ENCODE peak calls at places on chromosomes 12 and 14, in ten cellular contexts. N, A, Z, T, C, W, X, O, H and U are unnamed samples.

GRCh38 chr12:125403145-125403789 is 338.0 kb downstream of the AACS start:
- DNase-seq in T (no peak), N (peak; percentile 55), W (peak; percentile 44), H (no peak), A (no peak), X (no peak), Z (no peak), O (no peak), C (no peak), U (no peak)

GRCh38 chr12:55933158-55933798 is 2.3 kb downstream of the DGKA start:
- DNase-seq in C (no peak), X (peak; percentile 71), T (peak; percentile 35), A (no peak), N (peak; percentile 53), H (peak; percentile 87), O (no peak), Z (no peak), W (peak; percentile 22), U (no peak)

GRCh38 chr12:121214855-121215745 is 5.2 kb downstream of the P2RX4 start:
- DNase-seq in X (no peak), C (no peak), W (peak; percentile 75), O (no peak), T (peak; percentile 59), N (peak; percentile 91), Z (peak; percentile 77), H (no peak), A (no peak), U (peak; percentile 75)

GRCh38 chr12:112927475-112927874 is 10.8 kb upstream of the OAS3 start:
- DNase-seq in O (no peak), H (no peak), W (no peak), C (no peak), T (no peak), X (no peak), A (no peak), Z (no peak), N (no peak), U (no peak)

GRCh38 chr14:91227183-91227628 is 17.3 kb downstream of the GPR68 start:
- DNase-seq in N (no peak), A (no peak), T (no peak), O (no peak), C (no peak), W (no peak), H (no peak), Z (no peak), X (no peak), U (no peak)

GRCh38 chr14:23727566-23728335 is 91.6 kb downstream of the DHRS2 start:
- DNase-seq in H (no peak), T (no peak), N (peak; percentile 66), X (no peak), W (peak; percentile 56), O (no peak), A (no peak), C (no peak), Z (peak; percentile 30), U (peak; percentile 43)

GRCh38 chr14:69242311-69243224 is 17.4 kb upstream of the GALNT16 start:
- DNase-seq in O (peak; percentile 77), H (no peak), C (no peak), N (peak; percentile 69), A (no peak), W (peak; percentile 39), T (peak; percentile 69), X (peak; percentile 50), Z (peak; percentile 77), U (peak; percentile 63)

GRCh38 chr12:196436-196835 is 17.5 kb downstream of the SLC6A12 start:
- DNase-seq in Z (no peak), T (no peak), O (no peak), H (no peak), X (no peak), C (no peak), A (peak; percentile 42), N (no peak), W (no peak), U (no peak)

GRCh38 chr12:28212182-28212581 is 21.9 kb downstream of the CCDC91 start:
- DNase-seq in N (no peak), A (no peak), Z (no peak), X (no peak), O (no peak), W (no peak), T (no peak), C (no peak), H (no peak), U (no peak)

GRCh38 chr12:28217805-28218204 is 27.5 kb downstream of the CCDC91 start:
- DNase-seq in W (no peak), O (no peak), T (no peak), C (no peak), X (no peak), A (no peak), N (no peak), Z (no peak), H (no peak), U (no peak)

GRCh38 chr12:28218875-28219274 is 28.6 kb downstream of the CCDC91 start:
- DNase-seq in Z (no peak), T (no peak), O (no peak), H (no peak), N (no peak), C (no peak), X (no peak), W (no peak), A (no peak), U (no peak)

GRCh38 chr12:28216016-28216415 is 25.8 kb downstream of the CCDC91 start:
- DNase-seq in O (no peak), H (no peak), T (no peak), X (no peak), Z (no peak), W (no peak), N (no peak), A (no peak), C (no peak), U (no peak)

GRCh38 chr12:28215021-28215420 is 24.8 kb downstream of the CCDC91 start:
- DNase-seq in O (no peak), N (no peak), W (no peak), C (no peak), T (no peak), A (no peak), H (no peak), Z (no peak), X (no peak), U (no peak)
- TF ChIP-seq POLR2A in O (no peak), N (no peak), W (no peak), C (no peak), T (no peak), A (no peak), H (no peak), Z (no peak), X (no peak), U (no peak)

DNA sequence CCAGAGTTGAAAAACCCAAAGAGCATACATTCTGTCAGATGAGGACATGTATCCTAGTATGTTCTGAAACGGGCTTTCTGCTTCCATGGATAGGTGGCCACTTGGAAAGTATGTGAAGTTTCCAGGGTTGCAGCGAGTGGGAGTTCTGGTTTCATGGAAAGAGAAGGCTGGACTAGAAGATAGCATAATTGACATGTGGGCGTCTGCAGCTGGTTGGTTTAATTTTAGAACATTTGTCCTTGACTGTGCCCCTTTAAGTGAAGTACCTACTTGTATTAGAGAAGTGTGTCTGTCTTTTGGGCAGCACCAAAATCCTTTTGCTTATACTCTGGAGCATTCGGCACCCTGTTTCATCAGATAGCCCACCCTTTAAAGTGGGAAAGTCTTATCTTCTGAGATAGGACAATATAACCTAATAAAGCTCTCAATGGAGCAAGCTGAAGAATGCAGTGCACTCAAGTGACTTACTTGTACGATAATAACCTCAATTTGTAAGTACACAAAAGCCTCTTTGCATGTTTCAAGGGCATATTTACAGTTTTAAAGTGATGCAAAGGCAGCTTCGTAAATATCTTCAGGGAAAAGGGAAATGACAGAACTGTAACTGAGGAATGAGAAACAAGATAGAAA is 35.2 kb downstream of the NTN4 start:
- DNase-seq in A (no peak), N (no peak), C (no peak), Z (no peak), O (no peak), W (no peak), X (no peak), H (no peak), T (no peak), U (no peak)
- H3K4me3 ChIP-seq in A (peak overlapping the region; percentile 39), N (no peak overlapping the region), C (no peak overlapping the region), Z (no peak overlapping the region), O (no peak overlapping the region), W (no peak overlapping the region), X (no peak overlapping the region), H (no peak overlapping the region), T (no peak overlapping the region), U (no peak overlapping the region)

GRCh38 chr12:50221228-50222008 is 54.2 kb upstream of the CERS5 start:
- DNase-seq in T (no peak), H (no peak), N (peak; percentile 31), O (no peak), W (no peak), A (no peak), Z (no peak), C (no peak), X (no peak), U (no peak)
- TF ChIP-seq POLR2A in T (no peak), H (no peak), N (no peak), O (no peak), W (no peak), A (no peak), Z (no peak), C (peak; percentile 48), X (no peak), U (peak; percentile 49)

DNA sequence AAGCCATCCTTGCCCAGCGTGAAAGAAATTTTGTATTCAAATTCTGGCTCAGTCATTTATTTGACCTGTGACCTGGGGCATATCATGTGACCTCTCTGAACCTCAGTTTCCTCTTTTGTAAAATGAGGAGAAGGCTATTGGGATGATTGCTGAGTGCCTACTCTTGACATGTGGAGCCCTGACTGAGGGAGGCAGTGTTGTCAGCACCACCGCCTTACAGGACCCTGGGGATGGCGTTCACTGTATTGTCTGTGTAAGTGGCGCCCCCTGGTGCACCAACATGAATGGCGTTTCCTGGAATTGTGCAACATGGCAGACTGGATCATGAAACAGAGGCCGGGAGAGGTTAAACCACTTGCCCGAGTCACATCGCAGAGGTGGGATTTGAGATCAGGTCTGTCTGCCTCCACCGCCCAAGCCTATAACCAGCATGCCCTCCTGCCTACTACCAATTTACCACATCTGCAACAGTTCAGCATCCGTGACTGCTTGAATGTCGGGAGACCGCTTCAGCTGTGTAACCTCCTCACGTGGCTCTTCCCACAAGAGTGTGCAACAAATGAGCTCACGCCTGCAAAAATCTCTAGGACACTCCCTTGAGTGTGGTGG is 20.1 kb upstream of the CCDC63 start:
- DNase-seq in T (peak; percentile 83), Z (peak; percentile 84), C (peak; percentile 28), A (peak; percentile 90), H (peak; percentile 97), W (peak; percentile 85), O (peak; percentile 90), X (peak; percentile 91), N (peak; percentile 94), U (peak; percentile 90)
- H3K4me3 ChIP-seq in T (no peak overlapping the region), Z (no peak overlapping the region), C (no peak overlapping the region), A (peak overlapping the region; percentile 40), H (no peak overlapping the region), W (no peak overlapping the region), O (peak overlapping the region; percentile 10), X (no peak overlapping the region), N (no peak overlapping the region), U (no peak overlapping the region)

DNA sequence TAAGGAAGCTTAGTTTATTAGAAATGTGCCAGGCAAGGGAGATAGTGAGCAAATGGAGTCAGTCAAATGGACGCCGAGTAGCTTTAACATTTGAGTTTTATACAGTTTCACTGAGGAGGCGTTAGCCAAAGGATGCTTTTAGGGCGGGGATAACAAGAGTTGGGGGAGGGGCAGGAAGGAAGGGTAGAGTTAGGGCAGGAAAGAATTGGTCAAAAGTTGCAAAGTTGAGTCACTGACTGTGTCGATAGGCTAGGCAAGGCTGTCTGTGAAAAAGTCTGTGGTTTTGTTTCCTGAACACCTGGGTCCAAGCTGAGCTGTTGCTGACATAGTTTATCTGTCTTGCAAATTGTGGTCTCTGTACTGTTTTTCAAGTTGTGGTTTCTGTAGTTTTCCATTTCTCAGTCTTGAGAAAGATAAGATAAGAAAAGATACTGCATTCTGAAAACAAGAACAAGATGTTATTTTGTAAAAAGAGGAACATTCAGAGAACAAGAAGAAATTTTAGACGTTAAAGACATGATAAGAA is 62.6 kb upstream of the RESF1 start:
- DNase-seq in X (peak; percentile 73), W (no peak), T (peak; percentile 52), H (peak; percentile 85), C (peak; percentile 49), N (no peak), Z (no peak), A (no peak), O (no peak), U (peak; percentile 58)
- TF ChIP-seq POLR2A in X (no peak), W (no peak), T (no peak), H (no peak), C (peak; percentile 37), N (no peak), Z (no peak), A (no peak), O (no peak), U (no peak)